ENCODE peak calls at places on chromosomes 3 and 15, in ten cellular contexts. One of them, this sample, is unnamed.

GRCh38 chr3:62882676-62883228 is 7.5 kb upstream of the CADPS start:
- DNase-seq in stomach: no peak
- DNase-seq in tibial nerve: no peak
- DNase-seq in breast epithelium: no peak
- DNase-seq in transverse colon: no peak
- DNase-seq in A549: no peak
- DNase-seq in ovary: no peak
- DNase-seq in GM12891: no peak
- DNase-seq in H54: no peak
- DNase-seq in HepG2: no peak
- DNase-seq in this sample: no peak

GRCh38 chr3:130242850-130243569 is 102.5 kb upstream of the COL6A5 start:
- DNase-seq in stomach: no peak
- DNase-seq in tibial nerve: no peak
- DNase-seq in breast epithelium: no peak
- DNase-seq in transverse colon: no peak
- DNase-seq in A549: no peak
- DNase-seq in ovary: peak; percentile 15
- DNase-seq in GM12891: no peak
- DNase-seq in H54: no peak
- DNase-seq in HepG2: peak; percentile 9
- DNase-seq in this sample: peak; percentile 64

GRCh38 chr3:38829404-38829803 is 13.4 kb upstream of the SCN10A start:
- DNase-seq in stomach: no peak
- DNase-seq in tibial nerve: peak; percentile 8
- DNase-seq in breast epithelium: no peak
- DNase-seq in transverse colon: no peak
- DNase-seq in A549: no peak
- DNase-seq in ovary: no peak
- DNase-seq in GM12891: no peak
- DNase-seq in H54: peak; percentile 44
- DNase-seq in HepG2: peak; percentile 39
- DNase-seq in this sample: no peak

GRCh38 chr3:37985637-37986320 is 4.8 kb upstream of the VILL start:
- DNase-seq in stomach: peak; percentile 94
- DNase-seq in tibial nerve: no peak
- DNase-seq in breast epithelium: peak; percentile 57
- DNase-seq in transverse colon: peak; percentile 83
- DNase-seq in A549: no peak
- DNase-seq in ovary: no peak
- DNase-seq in GM12891: no peak
- DNase-seq in H54: no peak
- DNase-seq in HepG2: no peak
- DNase-seq in this sample: no peak

GRCh38 chr3:18153571-18154173 is 271.5 kb downstream of the SATB1 start:
- DNase-seq in stomach: no peak
- DNase-seq in tibial nerve: no peak
- DNase-seq in breast epithelium: no peak
- DNase-seq in transverse colon: no peak
- DNase-seq in A549: peak; percentile 61
- DNase-seq in ovary: no peak
- DNase-seq in GM12891: no peak
- DNase-seq in H54: peak; percentile 34
- DNase-seq in HepG2: no peak
- DNase-seq in this sample: no peak

GRCh38 chr3:144403040-144403457 is 431.4 kb downstream of the DIPK2A start:
- DNase-seq in stomach: no peak
- DNase-seq in tibial nerve: no peak
- DNase-seq in breast epithelium: no peak
- DNase-seq in transverse colon: no peak
- DNase-seq in A549: no peak
- DNase-seq in ovary: no peak
- DNase-seq in GM12891: no peak
- DNase-seq in H54: peak; percentile 3
- DNase-seq in HepG2: no peak
- DNase-seq in this sample: peak; percentile 33

GRCh38 chr15:58564967-58565366 is 133.2 kb downstream of the LIPC start:
- DNase-seq in stomach: no peak
- DNase-seq in tibial nerve: no peak
- DNase-seq in breast epithelium: no peak
- DNase-seq in transverse colon: no peak
- DNase-seq in A549: no peak
- DNase-seq in ovary: no peak
- DNase-seq in GM12891: no peak
- DNase-seq in H54: no peak
- DNase-seq in HepG2: no peak
- DNase-seq in this sample: no peak

GRCh38 chr3:129417354-129417753 is 11.1 kb downstream of the EFCAB12 start:
- DNase-seq in stomach: no peak
- DNase-seq in tibial nerve: no peak
- DNase-seq in breast epithelium: no peak
- DNase-seq in transverse colon: no peak
- DNase-seq in A549: no peak
- DNase-seq in ovary: peak; percentile 45
- DNase-seq in GM12891: no peak
- DNase-seq in H54: no peak
- DNase-seq in HepG2: no peak
- DNase-seq in this sample: no peak

GRCh38 chr3:194138732-194139084 is 2.8 kb downstream of the HES1 start:
- DNase-seq in stomach: no peak
- DNase-seq in tibial nerve: no peak
- DNase-seq in breast epithelium: no peak
- DNase-seq in transverse colon: no peak
- DNase-seq in A549: no peak
- DNase-seq in ovary: no peak
- DNase-seq in GM12891: no peak
- DNase-seq in H54: no peak
- DNase-seq in HepG2: no peak
- DNase-seq in this sample: no peak

GRCh38 chr3:194138098-194138474 is 2.1 kb downstream of the HES1 start:
- DNase-seq in stomach: no peak
- DNase-seq in tibial nerve: no peak
- DNase-seq in breast epithelium: no peak
- DNase-seq in transverse colon: no peak
- DNase-seq in A549: no peak
- DNase-seq in ovary: no peak
- DNase-seq in GM12891: no peak
- DNase-seq in H54: no peak
- DNase-seq in HepG2: no peak
- DNase-seq in this sample: peak; percentile 62

GRCh38 chr3:194140520-194141414 is 4.8 kb downstream of the HES1 start:
- DNase-seq in stomach: peak; percentile 48
- DNase-seq in tibial nerve: no peak
- DNase-seq in breast epithelium: no peak
- DNase-seq in transverse colon: peak; percentile 49
- DNase-seq in A549: no peak
- DNase-seq in ovary: peak; percentile 63
- DNase-seq in GM12891: no peak
- DNase-seq in H54: peak; percentile 92
- DNase-seq in HepG2: peak; percentile 51
- DNase-seq in this sample: peak; percentile 80

GRCh38 chr3:194139977-194140351 is 4.0 kb downstream of the HES1 start:
- DNase-seq in stomach: no peak
- DNase-seq in tibial nerve: no peak
- DNase-seq in breast epithelium: no peak
- DNase-seq in transverse colon: no peak
- DNase-seq in A549: no peak
- DNase-seq in ovary: no peak
- DNase-seq in GM12891: no peak
- DNase-seq in H54: no peak
- DNase-seq in HepG2: no peak
- DNase-seq in this sample: no peak

DNA sequence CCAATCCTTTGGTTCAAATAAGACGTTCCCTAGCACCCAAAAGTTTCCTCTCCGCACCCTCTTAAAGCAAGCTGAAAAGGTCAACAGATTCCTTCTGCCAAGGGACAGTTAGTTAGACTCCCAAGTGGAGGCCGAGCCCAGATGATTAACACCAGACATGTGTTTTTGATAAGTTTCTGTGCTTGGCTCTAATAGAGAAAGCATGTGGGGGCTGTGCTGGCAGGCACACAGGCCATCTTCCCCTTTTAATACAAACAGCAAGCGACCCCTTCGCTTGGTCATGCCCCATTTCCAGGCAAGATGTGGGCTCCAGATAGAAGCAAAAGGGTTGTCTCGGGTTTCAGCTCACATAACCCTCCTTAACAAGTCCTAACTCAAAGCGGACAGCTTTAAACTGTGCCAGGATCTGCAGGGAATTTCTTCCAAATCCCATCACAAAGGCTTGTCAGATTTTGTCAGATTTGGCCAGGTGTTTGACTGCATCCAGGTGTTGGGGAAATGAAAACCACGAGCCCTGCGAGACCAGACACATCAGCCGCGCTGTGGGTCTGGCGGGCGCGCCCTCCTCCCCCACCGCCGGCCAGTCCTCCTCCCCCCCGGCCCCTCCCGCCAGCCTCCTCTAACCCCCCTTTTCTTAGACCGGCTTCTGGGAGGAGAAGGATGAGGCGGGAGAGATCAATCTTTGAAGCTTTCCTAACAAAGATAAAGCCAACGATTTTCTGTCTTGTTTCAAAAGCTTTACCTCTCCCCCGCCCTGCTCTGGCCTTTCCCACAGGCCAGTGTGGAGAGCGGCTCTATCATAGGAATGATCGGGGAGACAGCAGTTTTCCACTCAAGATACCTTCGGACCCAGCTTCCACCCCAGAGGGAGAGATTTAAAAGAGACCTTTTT is 3.4 kb downstream of the HES1 start:
- DNase-seq in stomach: no peak
- DNase-seq in tibial nerve: no peak
- DNase-seq in breast epithelium: no peak
- DNase-seq in transverse colon: no peak
- DNase-seq in A549: no peak
- DNase-seq in ovary: no peak
- DNase-seq in GM12891: no peak
- DNase-seq in H54: no peak
- DNase-seq in HepG2: peak; percentile 52
- DNase-seq in this sample: peak; percentile 60
- TF ChIP-seq POLR2A in stomach: no peak
- TF ChIP-seq POLR2A in tibial nerve: no peak
- TF ChIP-seq POLR2A in breast epithelium: no peak
- TF ChIP-seq POLR2A in transverse colon: no peak
- TF ChIP-seq POLR2A in A549: peak; percentile 5
- TF ChIP-seq POLR2A in ovary: no peak
- TF ChIP-seq POLR2A in GM12891: no peak
- TF ChIP-seq POLR2A in H54: no peak
- TF ChIP-seq POLR2A in HepG2: no peak
- TF ChIP-seq POLR2A in this sample: peak; percentile 4

GRCh38 chr15:99197861-99198260 is 51.5 kb downstream of the TTC23 start:
- DNase-seq in stomach: no peak
- DNase-seq in tibial nerve: no peak
- DNase-seq in breast epithelium: no peak
- DNase-seq in transverse colon: no peak
- DNase-seq in A549: no peak
- DNase-seq in ovary: no peak
- DNase-seq in GM12891: no peak
- DNase-seq in H54: no peak
- DNase-seq in HepG2: no peak
- DNase-seq in this sample: no peak
- TF ChIP-seq POLR2A in stomach: no peak
- TF ChIP-seq POLR2A in tibial nerve: no peak
- TF ChIP-seq POLR2A in breast epithelium: no peak
- TF ChIP-seq POLR2A in transverse colon: no peak
- TF ChIP-seq POLR2A in A549: no peak
- TF ChIP-seq POLR2A in ovary: no peak
- TF ChIP-seq POLR2A in GM12891: no peak
- TF ChIP-seq POLR2A in H54: no peak
- TF ChIP-seq POLR2A in HepG2: no peak
- TF ChIP-seq POLR2A in this sample: no peak

GRCh38 chr15:85750319-85750806 is 44.4 kb downstream of the KLHL25 start:
- DNase-seq in stomach: peak; percentile 27
- DNase-seq in tibial nerve: no peak
- DNase-seq in breast epithelium: peak; percentile 88
- DNase-seq in transverse colon: peak; percentile 33
- DNase-seq in A549: no peak
- DNase-seq in ovary: peak; percentile 81
- DNase-seq in GM12891: no peak
- DNase-seq in H54: no peak
- DNase-seq in HepG2: no peak
- DNase-seq in this sample: no peak

GRCh38 chr15:85749261-85750151 is 45.2 kb downstream of the KLHL25 start:
- DNase-seq in stomach: peak; percentile 27
- DNase-seq in tibial nerve: no peak
- DNase-seq in breast epithelium: peak; percentile 28
- DNase-seq in transverse colon: no peak
- DNase-seq in A549: no peak
- DNase-seq in ovary: peak; percentile 50
- DNase-seq in GM12891: no peak
- DNase-seq in H54: no peak
- DNase-seq in HepG2: no peak
- DNase-seq in this sample: no peak

GRCh38 chr15:85746641-85747040 is 48.1 kb downstream of the KLHL25 start:
- DNase-seq in stomach: no peak
- DNase-seq in tibial nerve: no peak
- DNase-seq in breast epithelium: peak; percentile 15
- DNase-seq in transverse colon: no peak
- DNase-seq in A549: no peak
- DNase-seq in ovary: no peak
- DNase-seq in GM12891: no peak
- DNase-seq in H54: no peak
- DNase-seq in HepG2: no peak
- DNase-seq in this sample: no peak

GRCh38 chr15:85748176-85748575 is 46.5 kb downstream of the KLHL25 start:
- DNase-seq in stomach: peak; percentile 17
- DNase-seq in tibial nerve: no peak
- DNase-seq in breast epithelium: peak; percentile 14
- DNase-seq in transverse colon: no peak
- DNase-seq in A549: no peak
- DNase-seq in ovary: no peak
- DNase-seq in GM12891: no peak
- DNase-seq in H54: no peak
- DNase-seq in HepG2: no peak
- DNase-seq in this sample: no peak

GRCh38 chr15:85748729-85749128 is 46.0 kb downstream of the KLHL25 start:
- DNase-seq in stomach: peak; percentile 24
- DNase-seq in tibial nerve: no peak
- DNase-seq in breast epithelium: peak; percentile 37
- DNase-seq in transverse colon: no peak
- DNase-seq in A549: no peak
- DNase-seq in ovary: no peak
- DNase-seq in GM12891: no peak
- DNase-seq in H54: no peak
- DNase-seq in HepG2: no peak
- DNase-seq in this sample: no peak
- TF ChIP-seq POLR2A in stomach: no peak
- TF ChIP-seq POLR2A in tibial nerve: no peak
- TF ChIP-seq POLR2A in breast epithelium: no peak
- TF ChIP-seq POLR2A in transverse colon: no peak
- TF ChIP-seq POLR2A in A549: no peak
- TF ChIP-seq POLR2A in ovary: no peak
- TF ChIP-seq POLR2A in GM12891: no peak
- TF ChIP-seq POLR2A in H54: no peak
- TF ChIP-seq POLR2A in HepG2: no peak
- TF ChIP-seq POLR2A in this sample: no peak

DNA sequence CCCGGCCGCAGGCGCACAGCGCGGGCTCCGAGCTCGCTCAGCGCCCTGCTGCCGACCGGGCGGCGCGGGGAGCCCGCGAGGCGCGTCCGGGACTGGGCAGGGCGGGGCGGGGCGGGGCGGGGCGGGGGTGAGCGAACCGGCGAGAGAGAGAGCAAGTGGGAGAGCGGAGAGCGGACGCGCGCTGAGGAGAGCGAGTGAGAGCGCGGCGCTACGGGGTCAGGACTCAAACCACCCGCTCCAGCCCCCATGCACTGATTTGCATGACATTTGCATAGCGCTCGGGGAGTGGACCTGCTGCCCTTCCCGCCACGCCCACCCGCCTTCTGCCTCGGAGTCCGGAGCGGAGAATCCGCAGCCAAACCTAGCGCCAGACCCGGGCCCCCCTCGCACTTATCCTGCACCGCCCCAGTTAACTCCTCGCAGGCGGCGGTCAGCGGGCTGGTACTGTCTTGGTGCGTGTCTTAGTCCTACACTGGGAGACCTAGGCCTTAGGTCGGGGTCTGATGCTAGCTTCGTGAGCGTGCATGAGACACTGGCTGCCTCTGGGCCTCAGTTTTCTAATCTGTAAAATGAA is at the start of gene MYLK:
- DNase-seq in stomach: peak; percentile 65
- DNase-seq in tibial nerve: peak; percentile 16
- DNase-seq in breast epithelium: peak; percentile 86
- DNase-seq in transverse colon: peak; percentile 68
- DNase-seq in A549: peak; percentile 83
- DNase-seq in ovary: peak; percentile 25
- DNase-seq in GM12891: peak; percentile 52
- DNase-seq in H54: peak; percentile 84
- DNase-seq in HepG2: peak; percentile 65
- DNase-seq in this sample: peak; percentile 38
- TF ChIP-seq POLR2A in stomach: no peak
- TF ChIP-seq POLR2A in tibial nerve: no peak
- TF ChIP-seq POLR2A in breast epithelium: no peak
- TF ChIP-seq POLR2A in transverse colon: no peak
- TF ChIP-seq POLR2A in A549: peak; percentile 34
- TF ChIP-seq POLR2A in ovary: no peak
- TF ChIP-seq POLR2A in GM12891: no peak
- TF ChIP-seq POLR2A in H54: peak; percentile 51
- TF ChIP-seq POLR2A in HepG2: no peak
- TF ChIP-seq POLR2A in this sample: no peak